ENCODE peak calls at places on chromosomes 4 and X, in ten cellular contexts. R is A549, C is neural progenitor cell, V is psoas muscle, H is brain microvascular endothelial cell, B is thoracic aorta, P is fibroblast of lung, T is uterus, K is prostate gland, L is colonic mucosa. F is an unnamed sample.

GRCh38 chr4:168618577-168619265 is 121.9 kb downstream of the PALLD start:
- DNase-seq in R (no peak), C (no peak), V (no peak), H (peak), B (no peak), P (peak), T (no peak), K (no peak), L (no peak), F (no peak)

GRCh38 chr4:98873059-98873458 is 55.9 kb downstream of the EIF4E start:
- DNase-seq in R (no peak), C (no peak), V (no peak), H (peak), B (no peak), P (peak), T (no peak), K (no peak), L (no peak), F (no peak)

GRCh38 chrX:119990409-119990994 is 47.0 kb upstream of the NKAP start:
- DNase-seq in R (no peak), C (peak), V (no peak), H (no peak), B (no peak), P (no peak), T (no peak), K (no peak), L (no peak), F (no peak)

GRCh38 chrX:77788050-77788449 is 2.0 kb upstream of the ATRX start:
- DNase-seq in R (peak), C (no peak), V (no peak), H (no peak), B (no peak), P (no peak), T (no peak), K (no peak), L (peak), F (no peak)

GRCh38 chrX:40100537-40101429 is 3.0 kb upstream of the BCOR start:
- DNase-seq in R (no peak), C (peak), V (no peak), H (no peak), B (no peak), P (no peak), T (no peak), K (no peak), L (no peak), F (no peak)

GRCh38 chr4:102246416-102246815 is 98.9 kb downstream of the SLC39A8 start:
- DNase-seq in R (no peak), C (no peak), V (no peak), H (no peak), B (no peak), P (no peak), T (no peak), K (no peak), L (no peak), F (no peak)

GRCh38 chr4:22129454-22130075 is 181.0 kb upstream of the KCNIP4 start:
- DNase-seq in R (no peak), C (peak), V (no peak), H (peak), B (no peak), P (peak), T (no peak), K (no peak), L (peak), F (no peak)

GRCh38 chrX:52271212-52271611 is 86.5 kb downstream of the MAGED4 start:
- DNase-seq in R (no peak), C (peak), V (no peak), H (no peak), B (no peak), P (no peak), T (no peak), K (no peak), L (no peak), F (no peak)

GRCh38 chrX:29787666-29788065 is 427.7 kb upstream of the MAGEB2 start:
- DNase-seq in R (no peak), C (no peak), V (no peak), H (no peak), B (no peak), P (no peak), T (no peak), K (no peak), L (no peak), F (no peak)

GRCh38 chr4:42655921-42656735 is 777 bp downstream of the ATP8A1 start:
- DNase-seq in R (peak), C (peak), V (peak), H (no peak), B (no peak), P (no peak), T (peak), K (peak), L (peak), F (peak)

GRCh38 chr4:53431052-53431451 is 53.6 kb downstream of the FIP1L1 start:
- DNase-seq in R (no peak), C (no peak), V (no peak), H (no peak), B (no peak), P (no peak), T (no peak), K (no peak), L (no peak), F (no peak)

GRCh38 chr4:30208731-30209435 is 511.3 kb upstream of the PCDH7 start:
- DNase-seq in R (no peak), C (no peak), V (no peak), H (peak), B (no peak), P (peak), T (no peak), K (no peak), L (no peak), F (no peak)

GRCh38 chr4:6092971-6093370 is 74.7 kb upstream of the C4orf50 start:
- DNase-seq in R (no peak), C (no peak), V (no peak), H (no peak), B (no peak), P (no peak), T (no peak), K (no peak), L (no peak), F (no peak)

GRCh38 chr4:184282895-184283654 is 65.4 kb upstream of the ENPP6 start:
- DNase-seq in R (no peak), C (no peak), V (no peak), H (no peak), B (no peak), P (no peak), T (no peak), K (peak), L (peak), F (no peak)

GRCh38 chrX:125544856-125545255 is 225.2 kb downstream of the TEX13C start:
- DNase-seq in R (no peak), C (no peak), V (no peak), H (no peak), B (no peak), P (no peak), T (no peak), K (no peak), L (no peak), F (no peak)

GRCh38 chr4:5718411-5718810 is 7.4 kb downstream of the EVC start:
- DNase-seq in R (no peak), C (no peak), V (no peak), H (no peak), B (no peak), P (no peak), T (no peak), K (no peak), L (no peak), F (no peak)

GRCh38 chr4:121061861-121062260 is 10.5 kb downstream of the NDNF start:
- DNase-seq in R (no peak), C (no peak), V (no peak), H (no peak), B (no peak), P (no peak), T (no peak), K (no peak), L (no peak), F (no peak)

GRCh38 chrX:139121616-139122286 is 408.8 kb upstream of the F9 start:
- DNase-seq in R (no peak), C (peak), V (no peak), H (no peak), B (no peak), P (no peak), T (no peak), K (no peak), L (no peak), F (no peak)

GRCh38 chr4:152983774-152984411 is 47.8 kb downstream of the FHDC1 start:
- DNase-seq in R (no peak), C (no peak), V (no peak), H (peak), B (no peak), P (peak), T (no peak), K (no peak), L (no peak), F (no peak)

DNA sequence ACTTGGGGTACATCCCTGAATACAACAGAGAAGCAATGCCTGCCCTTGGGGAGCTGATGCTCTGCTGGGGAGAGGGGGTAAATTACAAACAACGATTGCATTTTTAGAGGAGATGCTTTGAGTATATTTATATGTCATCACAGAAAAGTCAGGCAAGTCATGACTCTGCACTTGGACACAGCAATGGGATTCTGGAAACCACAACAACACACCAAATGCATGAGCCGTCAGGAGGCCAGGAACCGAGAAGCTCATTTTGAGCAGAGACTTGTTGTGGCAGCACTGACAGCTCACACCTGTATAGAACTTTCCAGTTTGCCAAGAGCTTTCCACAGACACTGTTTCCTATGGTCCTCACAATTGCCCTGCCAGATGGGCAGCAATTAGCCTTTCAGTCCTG is 113.2 kb upstream of the RBPJ start:
- DNase-seq in R (no peak), C (no peak), V (no peak), H (no peak), B (no peak), P (peak), T (no peak), K (no peak), L (no peak), F (no peak)
- H3K27ac ChIP-seq in R (no peak), C (no peak), V (no peak), H (no peak), B (no peak), P (no peak), T (no peak), K (no peak), L (no peak), F (no peak)

DNA sequence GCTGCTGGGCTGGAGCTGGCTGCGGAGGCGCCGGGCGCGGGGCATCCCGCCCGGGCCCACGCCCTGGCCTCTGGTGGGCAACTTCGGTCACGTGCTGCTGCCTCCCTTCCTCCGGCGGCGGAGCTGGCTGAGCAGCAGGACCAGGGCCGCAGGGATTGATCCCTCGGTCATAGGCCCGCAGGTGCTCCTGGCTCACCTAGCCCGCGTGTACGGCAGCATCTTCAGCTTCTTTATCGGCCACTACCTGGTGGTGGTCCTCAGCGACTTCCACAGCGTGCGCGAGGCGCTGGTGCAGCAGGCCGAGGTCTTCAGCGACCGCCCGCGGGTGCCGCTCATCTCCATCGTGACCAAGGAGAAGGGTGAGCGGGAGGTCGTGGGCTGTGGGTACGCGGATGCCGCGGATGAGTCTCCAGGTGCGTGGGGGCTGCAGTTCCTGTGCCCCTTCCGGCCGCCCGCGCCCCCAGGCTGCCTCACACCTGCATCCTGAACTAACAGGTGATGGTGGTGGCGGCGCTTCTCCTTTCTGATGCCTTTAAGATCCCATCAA is 499 bp downstream of the CYP2U1 start:
- DNase-seq in R (no peak), C (no peak), V (peak), H (no peak), B (no peak), P (peak), T (no peak), K (peak), L (peak), F (no peak)
- TF ChIP-seq CTCF in R (no peak), C (peak), V (no peak), H (no peak), B (no peak), P (no peak), T (no peak), K (no peak), L (no peak), F (no peak)

GRCh38 chrX:23884427-23885024 is 23.2 kb downstream of the APOO start:
- DNase-seq in R (no peak), C (no peak), V (no peak), H (peak), B (no peak), P (peak), T (no peak), K (no peak), L (no peak), F (no peak)
- H3K27ac ChIP-seq in R (peak), C (no peak), V (no peak), H (peak), B (no peak), P (no peak), T (peak), K (no peak), L (no peak), F (no peak)

GRCh38 chr4:56298210-56298609 is 89.1 kb downstream of the AASDH start:
- DNase-seq in R (no peak), C (no peak), V (no peak), H (no peak), B (no peak), P (no peak), T (no peak), K (no peak), L (peak), F (no peak)

GRCh38 chr4:56302102-56302501 is 85.2 kb downstream of the AASDH start:
- DNase-seq in R (no peak), C (no peak), V (no peak), H (no peak), B (no peak), P (no peak), T (no peak), K (no peak), L (no peak), F (no peak)

GRCh38 chr4:56301181-56302076 is 85.9 kb downstream of the AASDH start:
- DNase-seq in R (peak), C (peak), V (peak), H (peak), B (no peak), P (peak), T (peak), K (peak), L (peak), F (peak)

GRCh38 chr4:56296449-56296990 is 90.8 kb downstream of the AASDH start:
- DNase-seq in R (no peak), C (no peak), V (no peak), H (no peak), B (no peak), P (no peak), T (no peak), K (no peak), L (peak), F (no peak)

GRCh38 chr4:56297801-56298200 is 89.5 kb downstream of the AASDH start:
- DNase-seq in R (no peak), C (peak), V (no peak), H (no peak), B (no peak), P (no peak), T (no peak), K (no peak), L (no peak), F (no peak)
- TF ChIP-seq CTCF in R (no peak), C (no peak), V (no peak), H (no peak), B (no peak), P (no peak), T (no peak), K (no peak), L (no peak), F (no peak)

GRCh38 chr4:172785623-172786022 is 383.0 kb upstream of the GALNT7 start:
- DNase-seq in R (no peak), C (no peak), V (no peak), H (no peak), B (no peak), P (peak), T (no peak), K (no peak), L (no peak), F (no peak)

GRCh38 chr4:172786039-172786792 is 382.4 kb upstream of the GALNT7 start:
- DNase-seq in R (no peak), C (no peak), V (peak), H (no peak), B (no peak), P (peak), T (no peak), K (no peak), L (no peak), F (no peak)

GRCh38 chr4:172791841-172792240 is 376.8 kb upstream of the GALNT7 start:
- DNase-seq in R (no peak), C (no peak), V (no peak), H (no peak), B (no peak), P (no peak), T (no peak), K (no peak), L (no peak), F (no peak)

GRCh38 chr4:172787117-172787516 is 381.5 kb upstream of the GALNT7 start:
- DNase-seq in R (no peak), C (no peak), V (no peak), H (no peak), B (no peak), P (no peak), T (no peak), K (no peak), L (no peak), F (no peak)
- H3K27ac ChIP-seq in R (no peak), C (no peak), V (no peak), H (no peak), B (no peak), P (no peak), T (no peak), K (no peak), L (no peak), F (no peak)